ENCODE peak calls at places on chromosomes 7 and 10, in four cellular contexts. T is GM12865; N is trophoblast cell; L is activated naive CD4-positive, alpha-beta T cell treated with anti-CD3 and anti-CD28 coated beads, Interleukin-2, amount 10 ng/mL, durations not matched to agents 7 days and 5 days. O is an unnamed sample.

GRCh38 chr10:53508197-53508596 is 735.6 kb upstream of the MBL2 start:
- DNase-seq in L (no peak), T (no peak), N (no peak), O (no peak)

GRCh38 chr7:158816995-158817394 is 12.3 kb downstream of the ESYT2 start:
- DNase-seq in L (peak), T (no peak), N (peak), O (no peak)

GRCh38 chr10:71603190-71603589 is 116.4 kb downstream of the C10orf105 start:
- DNase-seq in T (no peak), N (no peak), L (no peak), O (no peak)

GRCh38 chr7:151389096-151389767 is 20.6 kb downstream of the WDR86 start:
- DNase-seq in T (no peak), N (no peak), L (no peak), O (no peak)

GRCh38 chr10:30671011-30671616 is 41.6 kb upstream of the LYZL2 start:
- DNase-seq in N (peak), L (no peak), T (peak), O (peak)

GRCh38 chr7:42253316-42253715 is 16.3 kb upstream of the GLI3 start:
- DNase-seq in L (no peak), T (no peak), N (peak), O (no peak)

GRCh38 chr7:94633025-94633341 is 22.9 kb downstream of the SGCE start:
- DNase-seq in N (peak), T (no peak), L (no peak), O (no peak)

GRCh38 chr10:14186245-14186644 is 144.5 kb downstream of the FRMD4A start:
- DNase-seq in L (no peak), T (peak), N (no peak), O (no peak)

GRCh38 chr7:76349313-76349885 is 9.4 kb downstream of the YWHAG start:
- DNase-seq in L (no peak), T (no peak), N (no peak), O (no peak)

GRCh38 chr10:99329238-99329890 is at the start of gene CNNM1:
- DNase-seq in L (peak), T (no peak), N (peak), O (no peak)

GRCh38 chr7:135217645-135218509 is 6.6 kb upstream of the WDR91 start:
- DNase-seq in L (no peak), T (no peak), N (peak), O (no peak)

GRCh38 chr7:101816499-101817030 is 861 bp upstream of the CUX1 start:
- DNase-seq in N (peak), L (peak), T (peak), O (peak)

O was measured in RPMI8226.